ENCODE peak calls at places on chromosomes 12 and 14, in nine cellular contexts. W is endodermal cell, B is H9, Q is left lung, O is suprapubic skin, N is IMR-90, A is upper lobe of right lung, L is neural progenitor cell, J is PC-9. Y is an unnamed sample.
A peak's percentile ranks its signal among the peaks of the same experiment; 100 is the strongest.

GRCh38 chr14:92491782-92492181 is 21.8 kb upstream of the RIN3 start:
- DNase-seq in W (no peak), B (no peak), Q (no peak), O (no peak), N (no peak), A (no peak), L (no peak), J (no peak), Y (no peak)

GRCh38 chr14:85566603-85567002 is 36.7 kb downstream of the FLRT2 start:
- DNase-seq in W (no peak), B (no peak), Q (no peak), O (no peak), N (peak; percentile 92), A (no peak), L (no peak), J (no peak), Y (no peak)

GRCh38 chr12:112126000-112126431 is 656 bp downstream of the TRAFD1 start:
- DNase-seq in W (peak; percentile 62), B (peak; percentile 27), Q (peak; percentile 81), O (no peak), N (no peak), A (no peak), L (peak; percentile 35), J (no peak), Y (no peak)

GRCh38 chr12:14656846-14657245 is 39.6 kb downstream of the GUCY2C start:
- DNase-seq in W (peak; percentile 68), B (peak; percentile 56), Q (no peak), O (no peak), N (no peak), A (no peak), L (peak; percentile 4), J (no peak), Y (no peak)

GRCh38 chr12:84727964-84728363 is 184.6 kb downstream of the SLC6A15 start:
- DNase-seq in W (peak; percentile 55), B (peak; percentile 32), Q (no peak), O (no peak), N (no peak), A (no peak), L (no peak), J (peak; percentile 52), Y (no peak)

GRCh38 chr14:76647699-76648298 is 113.5 kb upstream of the VASH1 start:
- DNase-seq in W (peak; percentile 75), B (peak; percentile 62), Q (no peak), O (no peak), N (peak; percentile 59), A (no peak), L (peak; percentile 82), J (peak; percentile 47), Y (no peak)

GRCh38 chr12:69415471-69416275 is 54.5 kb upstream of the FRS2 start:
- DNase-seq in W (peak; percentile 93), B (peak; percentile 82), Q (peak; percentile 73), O (no peak), N (peak; percentile 95), A (no peak), L (peak; percentile 69), J (no peak), Y (peak; percentile 58)

GRCh38 chr14:55427439-55427838 is 13.0 kb downstream of the TBPL2 start:
- DNase-seq in W (peak; percentile 68), B (no peak), Q (no peak), O (no peak), N (no peak), A (no peak), L (no peak), J (peak; percentile 95), Y (no peak)

GRCh38 chr12:87171356-87171755 is 857.8 kb downstream of the C12orf50 start:
- DNase-seq in W (no peak), B (no peak), Q (no peak), O (no peak), N (no peak), A (no peak), L (no peak), J (no peak), Y (no peak)

GRCh38 chr12:39490500-39491276 is 47.8 kb upstream of the KIF21A start:
- DNase-seq in W (no peak), B (no peak), Q (no peak), O (no peak), N (no peak), A (no peak), L (no peak), J (peak; percentile 74), Y (no peak)

GRCh38 chr12:88418856-88419497 is 161.3 kb downstream of the KITLG start:
- DNase-seq in W (no peak), B (no peak), Q (no peak), O (no peak), N (peak; percentile 73), A (no peak), L (no peak), J (no peak), Y (no peak)

GRCh38 chr12:70255311-70255710 is 12.1 kb downstream of the CNOT2 start:
- DNase-seq in W (no peak), B (no peak), Q (no peak), O (no peak), N (peak; percentile 54), A (no peak), L (no peak), J (no peak), Y (no peak)

GRCh38 chr14:92678766-92679165 is 69.7 kb downstream of the LGMN start:
- DNase-seq in W (no peak), B (no peak), Q (no peak), O (no peak), N (no peak), A (peak; percentile 15), L (no peak), J (no peak), Y (no peak)

GRCh38 chr12:53989227-53990113 is 4.5 kb downstream of the HOXC10 start:
- DNase-seq in W (no peak), B (no peak), Q (no peak), O (no peak), N (peak; percentile 45), A (no peak), L (peak; percentile 71), J (peak; percentile 52), Y (no peak)

GRCh38 chr12:132574271-132574996 is 35.9 kb downstream of the LRCOL1 start:
- DNase-seq in W (no peak), B (no peak), Q (no peak), O (no peak), N (no peak), A (no peak), L (no peak), J (no peak), Y (peak; percentile 70)

GRCh38 chr12:11653215-11653753 is 3.8 kb downstream of the ETV6 start:
- DNase-seq in W (no peak), B (no peak), Q (no peak), O (no peak), N (peak; percentile 43), A (no peak), L (no peak), J (no peak), Y (no peak)

GRCh38 chr12:9951026-9951652 is 19.0 kb upstream of the CLEC2A start:
- DNase-seq in W (no peak), B (no peak), Q (no peak), O (no peak), N (no peak), A (no peak), L (no peak), J (no peak), Y (no peak)

GRCh38 chr14:94612580-94613554 is 676 bp downstream of the SERPINA3 start:
- DNase-seq in W (no peak), B (no peak), Q (no peak), O (peak; percentile 44), N (peak; percentile 28), A (no peak), L (no peak), J (no peak), Y (no peak)

GRCh38 chr12:15304296-15304695 is 18.0 kb upstream of the PTPRO start:
- DNase-seq in W (no peak), B (no peak), Q (no peak), O (no peak), N (no peak), A (no peak), L (no peak), J (no peak), Y (no peak)

GRCh38 chr12:26290560-26290959 is 95.2 kb downstream of the SSPN start:
- DNase-seq in W (no peak), B (no peak), Q (no peak), O (no peak), N (no peak), A (no peak), L (no peak), J (no peak), Y (no peak)

DNA sequence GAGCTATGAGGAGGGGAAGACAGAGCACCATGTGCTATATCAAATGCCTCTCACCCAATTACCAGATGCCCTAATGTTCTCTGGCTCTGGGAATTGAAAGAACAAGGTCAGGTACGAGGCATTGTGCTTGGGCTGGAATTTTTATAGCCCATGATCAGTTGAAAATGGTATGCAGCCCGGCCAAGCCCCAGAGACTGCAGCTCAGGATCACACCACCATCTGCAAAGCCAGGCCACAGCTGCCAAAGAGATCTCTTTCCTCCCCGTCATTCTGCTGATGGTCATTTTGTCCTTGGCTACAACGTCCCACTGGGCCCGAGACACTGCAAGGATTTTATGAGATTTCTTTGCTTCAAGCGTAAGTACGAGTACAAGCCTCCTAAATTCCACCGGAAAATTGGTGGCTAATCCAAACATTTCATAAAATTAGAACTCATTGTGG is 15.2 kb downstream of the NUAK1 start:
- DNase-seq in W (peak; percentile 58), B (no peak), Q (no peak), O (no peak), N (no peak), A (no peak), L (no peak), J (no peak), Y (peak; percentile 30)
- H3K4me1 ChIP-seq in W (peaks cover 19% of the 10 kb centered on the region), B (peaks cover 7% of the 10 kb centered on the region), Q (peaks cover 5% of the 10 kb centered on the region), O (peaks cover 69% of the 10 kb centered on the region), N (peaks cover 15% of the 10 kb centered on the region), A (peaks cover 47% of the 10 kb centered on the region), L (peaks cover 4% of the 10 kb centered on the region), J (peaks cover 32% of the 10 kb centered on the region), Y (peaks cover 8% of the 10 kb centered on the region)

GRCh38 chr14:106436310-106436905 is 910.0 kb downstream of the TMEM121 start:
- DNase-seq in W (peak; percentile 57), B (no peak), Q (peak; percentile 71), O (no peak), N (no peak), A (peak; percentile 76), L (no peak), J (no peak), Y (peak; percentile 51)
- TF ChIP-seq CTCF in W (peak; percentile 36), B (peak; percentile 32), Q (peak; percentile 26), O (no peak), N (no peak), A (peak; percentile 60), L (peak; percentile 17), J (peak; percentile 67), Y (peak; percentile 18)

DNA sequence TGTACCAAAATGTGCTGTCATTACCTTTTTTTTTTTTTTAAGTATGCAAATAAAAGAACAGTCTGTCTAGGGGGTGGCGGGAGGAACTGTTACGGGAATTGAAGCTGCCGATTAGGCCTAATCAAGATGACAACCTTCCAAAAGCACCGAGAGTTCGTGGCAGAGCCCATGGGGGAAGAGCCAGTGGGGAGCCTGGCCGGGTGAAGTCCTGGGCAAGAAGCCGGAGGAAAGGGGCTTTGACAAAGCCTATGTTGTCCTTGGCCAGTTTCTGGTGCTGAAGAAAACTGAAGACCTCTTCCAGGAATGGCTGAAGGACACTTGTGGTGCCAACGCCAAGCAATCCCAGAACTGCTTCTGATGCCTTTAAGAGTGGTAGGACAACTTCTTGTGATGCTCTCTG is 42.6 kb downstream of the ACTN1 start:
- DNase-seq in W (no peak), B (no peak), Q (no peak), O (no peak), N (no peak), A (no peak), L (no peak), J (no peak), Y (no peak)
- H3K4me1 ChIP-seq in W (peaks cover 34% of the 10 kb centered on the region), B (peaks cover 4% of the 10 kb centered on the region), Q (peaks cover 28% of the 10 kb centered on the region), O (peaks cover 72% of the 10 kb centered on the region), N (peaks cover 60% of the 10 kb centered on the region), A (peaks cover 66% of the 10 kb centered on the region), L (peaks cover 24% of the 10 kb centered on the region), J (peaks cover 46% of the 10 kb centered on the region), Y (peaks cover 51% of the 10 kb centered on the region)

GRCh38 chr12:131102493-131102931 is 148.8 kb downstream of the ADGRD1 start:
- DNase-seq in W (peak; percentile 38), B (peak; percentile 23), Q (peak; percentile 50), O (no peak), N (no peak), A (peak; percentile 55), L (no peak), J (no peak), Y (no peak)
- TF ChIP-seq CTCF in W (no peak), B (no peak), Q (no peak), O (no peak), N (no peak), A (no peak), L (no peak), J (no peak), Y (no peak)

Y was measured in pancreas.